ENCODE peak calls at places on chromosomes 11 and 22, in seven cellular contexts. C is coronary artery, F is colonic mucosa, K is MM.1S, W is IMR-90, L is foreskin keratinocyte, M is left lung. U is an unnamed sample.

GRCh38 chr22:43388420-43388851 is 23.4 kb upstream of the MPPED1 start:
- DNase-seq in C (no peak), F (peak; percentile 69), K (peak; percentile 60), W (peak; percentile 45), L (no peak), M (peak; percentile 96), U (peak; percentile 55)

GRCh38 chr22:21074092-21074715 is 28.5 kb downstream of the LRRC74B start:
- DNase-seq in C (no peak), F (no peak), K (no peak), W (peak; percentile 83), L (peak; percentile 21), M (no peak), U (no peak)

GRCh38 chr11:43358308-43358669 is 431 bp upstream of the TTC17 start:
- DNase-seq in C (no peak), F (no peak), K (no peak), W (no peak), L (no peak), M (no peak), U (no peak)

GRCh38 chr11:13384837-13385417 is 78.1 kb downstream of the BTBD10 start:
- DNase-seq in C (no peak), F (peak; percentile 36), K (peak; percentile 25), W (peak; percentile 68), L (no peak), M (no peak), U (peak; percentile 25)

GRCh38 chr11:65428578-65429068 is 6.0 kb downstream of the NEAT1 start:
- DNase-seq in C (peak; percentile 75), F (peak; percentile 50), K (no peak), W (no peak), L (no peak), M (no peak), U (no peak)

GRCh38 chr22:42928969-42929837 is 72.1 kb upstream of the ARFGAP3 start:
- DNase-seq in C (no peak), F (no peak), K (no peak), W (no peak), L (no peak), M (no peak), U (peak; percentile 73)

GRCh38 chr11:128361451-128362020 is 225.8 kb downstream of the ETS1 start:
- DNase-seq in C (no peak), F (no peak), K (peak; percentile 9), W (peak; percentile 92), L (no peak), M (no peak), U (no peak)

GRCh38 chr11:47858169-47858543 is 10.0 kb upstream of the NUP160 start:
- DNase-seq in C (no peak), F (no peak), K (no peak), W (peak; percentile 72), L (no peak), M (no peak), U (no peak)

GRCh38 chr11:121936781-121937447 is 179.1 kb downstream of the BLID start:
- DNase-seq in C (no peak), F (no peak), K (no peak), W (peak; percentile 89), L (peak; percentile 79), M (no peak), U (no peak)

GRCh38 chr11:70079691-70080090 is 1.6 kb downstream of the ANO1 start:
- DNase-seq in C (no peak), F (no peak), K (no peak), W (no peak), L (no peak), M (peak; percentile 32), U (no peak)

GRCh38 chr22:32018056-32018455 is 25.0 kb upstream of the SLC5A1 start:
- DNase-seq in C (no peak), F (no peak), K (no peak), W (no peak), L (peak; percentile 43), M (no peak), U (no peak)

GRCh38 chr11:123601136-123601535 is 53.3 kb downstream of the SCN3B start:
- DNase-seq in C (no peak), F (no peak), K (no peak), W (peak; percentile 73), L (no peak), M (no peak), U (no peak)

GRCh38 chr11:75506827-75507226 is 18.9 kb downstream of the GDPD5 start:
- DNase-seq in C (peak; percentile 73), F (no peak), K (no peak), W (no peak), L (no peak), M (no peak), U (no peak)

GRCh38 chr11:29272019-29272654 is 744.7 kb downstream of the KCNA4 start:
- DNase-seq in C (no peak), F (no peak), K (no peak), W (peak; percentile 55), L (peak; percentile 29), M (no peak), U (no peak)

GRCh38 chr11:72736452-72737069 is 15.6 kb downstream of the ARAP1 start:
- DNase-seq in C (no peak), F (no peak), K (no peak), W (peak; percentile 77), L (no peak), M (peak; percentile 90), U (no peak)

GRCh38 chr22:46363611-46364321 is 28.3 kb downstream of the TRMU start:
- DNase-seq in C (no peak), F (no peak), K (no peak), W (no peak), L (no peak), M (no peak), U (no peak)

DNA sequence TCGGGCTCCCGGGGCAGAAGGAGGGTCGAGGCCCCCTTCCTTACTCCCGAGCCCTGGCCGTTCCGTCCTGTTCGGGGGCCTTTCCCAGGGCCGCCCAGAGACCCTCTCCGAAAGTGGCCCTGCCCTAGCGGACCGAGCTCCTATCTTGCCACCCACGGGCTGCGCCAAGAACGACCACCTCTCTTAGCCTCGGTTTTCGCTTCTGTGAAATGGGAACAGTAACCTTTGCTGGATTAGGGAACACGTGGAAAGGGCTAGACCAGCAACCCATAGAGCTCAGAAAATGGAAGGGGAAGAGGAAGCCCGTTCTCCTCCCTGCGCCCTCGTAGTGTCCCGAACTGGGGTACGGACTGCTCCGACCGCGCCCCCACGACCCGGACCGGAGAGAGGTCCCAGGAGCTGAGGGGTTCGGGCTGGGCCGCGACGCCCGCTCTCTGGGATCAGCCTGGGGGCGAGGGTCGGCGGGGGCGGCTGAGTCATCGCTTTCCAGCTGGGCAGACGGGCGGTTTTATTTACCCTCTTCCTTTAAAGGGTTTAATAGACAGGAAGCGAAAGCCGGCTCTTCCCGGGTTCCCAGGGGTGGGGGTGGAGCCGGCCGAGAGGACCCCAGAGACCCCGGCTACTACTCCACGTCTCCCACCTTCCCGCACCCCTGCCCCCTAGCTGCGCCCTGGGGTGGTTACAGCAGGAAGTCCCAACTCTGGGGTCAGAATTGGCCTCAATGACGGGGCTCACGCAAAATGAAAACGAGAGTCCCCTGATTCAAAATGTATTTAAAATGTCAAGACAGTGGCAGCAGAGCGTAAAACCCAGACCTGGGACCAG is 872 bp upstream of the PHLDA2 start:
- DNase-seq in C (no peak), F (peak; percentile 79), K (peak; percentile 23), W (peak; percentile 61), L (peak; percentile 59), M (peak; percentile 88), U (peak; percentile 53)
- TF ChIP-seq CTCF in C (no peak), F (no peak), K (no peak), W (peak; percentile 29), L (no peak), M (no peak), U (no peak)

DNA sequence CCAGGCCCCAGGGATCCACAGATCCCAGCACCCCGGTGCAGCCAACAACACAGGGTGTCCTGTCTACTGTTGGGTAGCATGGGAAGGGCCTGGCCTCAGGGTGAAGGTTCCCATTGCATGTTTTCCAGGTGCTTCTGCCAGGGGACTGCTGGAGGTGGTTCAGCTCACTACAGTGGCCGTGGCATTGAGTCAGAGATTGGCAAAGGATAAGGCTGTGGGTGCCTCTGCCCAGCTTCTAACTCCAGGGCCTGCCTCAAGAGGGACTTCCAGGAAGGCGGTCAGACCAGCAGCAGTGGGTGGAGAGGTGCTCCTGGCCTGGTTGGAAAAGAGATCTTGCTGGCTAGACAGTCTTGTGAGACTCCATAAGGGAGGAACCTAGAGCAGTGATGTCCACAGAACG is 20.9 kb downstream of the CSNK1E start:
- DNase-seq in C (no peak), F (no peak), K (no peak), W (no peak), L (no peak), M (no peak), U (no peak)
- TF ChIP-seq CTCF in C (no peak), F (no peak), K (no peak), W (no peak), L (no peak), M (no peak), U (no peak)

GRCh38 chr22:24107668-24108067 is 73.6 kb upstream of the SUSD2 start:
- DNase-seq in C (peak; percentile 87), F (peak; percentile 56), K (no peak), W (peak; percentile 90), L (peak; percentile 19), M (peak; percentile 61), U (no peak)

GRCh38 chr22:24108073-24108472 is 73.2 kb upstream of the SUSD2 start:
- DNase-seq in C (no peak), F (no peak), K (no peak), W (no peak), L (no peak), M (peak; percentile 16), U (no peak)

GRCh38 chr22:24105661-24106060 is 75.6 kb upstream of the SUSD2 start:
- DNase-seq in C (no peak), F (no peak), K (no peak), W (no peak), L (no peak), M (no peak), U (no peak)

GRCh38 chr22:24105018-24105360 is 76.3 kb upstream of the SUSD2 start:
- DNase-seq in C (no peak), F (no peak), K (no peak), W (peak; percentile 51), L (no peak), M (no peak), U (no peak)

GRCh38 chr22:24106385-24107381 is 74.6 kb upstream of the SUSD2 start:
- DNase-seq in C (no peak), F (no peak), K (peak; percentile 54), W (no peak), L (no peak), M (peak; percentile 64), U (no peak)
- TF ChIP-seq CTCF in C (peak; percentile 22), F (no peak), K (peak; percentile 58), W (peak; percentile 33), L (peak; percentile 26), M (no peak), U (peak; percentile 52)

DNA sequence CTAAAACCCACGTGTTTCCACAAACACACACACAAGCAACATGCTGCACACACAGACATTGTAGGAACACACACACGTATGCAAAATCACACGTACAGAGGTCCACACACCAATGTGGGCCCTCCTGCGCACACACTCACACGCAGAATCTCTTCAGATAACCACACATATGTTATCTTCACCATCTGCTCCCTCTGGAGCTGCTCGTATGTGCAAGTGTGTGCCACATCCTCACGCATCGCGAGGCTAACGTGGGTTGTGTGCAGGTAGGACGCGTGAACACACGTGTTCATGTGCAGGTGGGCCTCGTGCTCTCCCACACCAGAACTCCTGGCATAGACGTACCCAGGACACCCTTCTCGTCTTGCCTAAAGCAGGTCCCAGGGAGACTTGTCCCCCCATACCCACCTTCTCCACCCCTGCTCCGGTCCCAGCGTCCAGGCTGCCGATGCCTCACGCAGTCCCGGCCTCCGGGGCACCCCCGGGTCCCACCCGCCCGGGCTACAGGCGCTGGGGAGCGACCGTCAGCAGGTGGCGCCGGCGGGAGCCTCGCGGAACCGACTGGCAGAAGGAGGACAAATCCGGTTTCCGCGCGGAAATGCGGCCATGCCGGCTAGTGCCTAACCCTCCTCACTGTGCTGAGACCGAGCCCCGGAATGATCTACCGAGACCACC is 10.3 kb upstream of the IGSF9B start:
- DNase-seq in C (no peak), F (peak; percentile 29), K (no peak), W (no peak), L (no peak), M (peak; percentile 82), U (no peak)
- TF ChIP-seq CTCF in C (no peak), F (no peak), K (no peak), W (peak; percentile 23), L (peak; percentile 56), M (no peak), U (peak; percentile 31)

GRCh38 chr11:59106363-59107336 is at the start of gene FAM111B:
- DNase-seq in C (peak; percentile 82), F (peak; percentile 93), K (peak; percentile 98), W (peak; percentile 91), L (peak; percentile 90), M (peak; percentile 89), U (peak; percentile 94)
- TF ChIP-seq CTCF in C (no peak), F (no peak), K (no peak), W (no peak), L (peak; percentile 25), M (no peak), U (peak; percentile 9)